ENCODE peak calls at places on chromosome X, in five cellular contexts. V, P, U, L and H are unnamed samples.

GRCh38 chrX:77493677-77494553 is 46.7 kb downstream of the FGF16 start:
- DNase-seq in L (no peak), V (no peak), U (peak), P (peak), H (no peak)

GRCh38 chrX:48025561-48025960 is 18.8 kb downstream of the SPACA5 start:
- DNase-seq in U (peak), L (peak), V (no peak), P (peak), H (no peak)

GRCh38 chrX:123184858-123185251 is 777 bp downstream of the GRIA3 start:
- DNase-seq in L (no peak), P (no peak), V (no peak), U (no peak), H (peak)

GRCh38 chrX:74613350-74614192 is 853 bp downstream of the RLIM start:
- DNase-seq in P (peak), U (peak), L (peak), V (peak), H (no peak)

GRCh38 chrX:153649178-153649914 is 2.3 kb downstream of the DUSP9 start:
- DNase-seq in L (peak), V (peak), U (no peak), P (peak), H (no peak)

GRCh38 chrX:115898382-115899001 is 272.1 kb upstream of the AGTR2 start:
- DNase-seq in V (no peak), L (peak), P (no peak), U (no peak), H (peak)

GRCh38 chrX:31499120-31499519 is 427.3 kb upstream of the FTHL17 start:
- DNase-seq in U (peak), P (peak), V (no peak), L (no peak), H (no peak)

GRCh38 chrX:154317391-154318000 is 21.9 kb downstream of the TKTL1 start:
- DNase-seq in U (peak), P (peak), V (no peak), L (peak), H (no peak)

GRCh38 chrX:106780664-106781377 is 21.7 kb upstream of the TBC1D8B start:
- DNase-seq in U (no peak), P (no peak), L (no peak), V (no peak), H (no peak)

GRCh38 chrX:150366951-150367545 is 3.9 kb downstream of the MAMLD1 start:
- DNase-seq in P (peak), V (no peak), U (peak), L (no peak), H (no peak)

GRCh38 chrX:1492421-1493012 is 39.8 kb upstream of the ASMTL start:
- DNase-seq in L (no peak), V (no peak), U (no peak), P (no peak), H (no peak)

GRCh38 chrX:1661048-1661921 is 46.4 kb downstream of the ASMT start:
- DNase-seq in U (no peak), P (no peak), V (peak), L (peak), H (peak)

GRCh38 chrX:77160301-77160700 is 286.9 kb upstream of the FGF16 start:
- DNase-seq in U (no peak), V (no peak), P (no peak), L (peak), H (no peak)

DNA sequence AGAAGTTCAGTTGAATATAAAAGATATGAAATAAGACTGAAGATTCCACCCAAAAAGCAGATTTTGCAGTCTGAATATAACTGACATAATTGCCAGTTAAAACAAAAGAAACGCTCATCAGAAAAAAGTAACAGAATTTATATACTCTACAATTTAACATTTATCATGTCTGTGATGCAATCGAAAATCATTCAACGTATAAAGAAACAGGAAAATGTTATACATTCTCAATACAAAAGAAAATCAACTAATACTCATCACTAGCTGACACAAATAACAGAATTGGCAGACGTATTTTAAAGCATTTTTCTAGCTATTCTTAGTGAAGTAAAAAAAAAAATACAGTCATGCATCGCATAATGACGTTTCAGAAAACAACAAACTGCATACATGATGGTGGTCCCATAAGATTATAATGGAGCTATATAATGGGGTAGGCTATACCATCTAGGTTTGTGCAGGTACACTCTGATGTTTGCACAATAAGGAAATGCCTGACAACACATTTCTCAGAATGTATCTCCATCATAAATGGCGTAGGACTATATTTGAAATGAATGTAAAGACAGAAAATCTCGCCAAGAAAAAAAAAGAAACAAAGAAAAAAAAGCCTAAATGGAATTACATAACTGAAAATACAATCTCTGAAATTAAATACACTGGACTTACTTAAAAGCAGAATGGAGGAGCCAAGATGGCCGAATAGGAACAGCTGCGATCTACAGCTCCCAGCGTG is 34.3 kb downstream of the OR13H1 start:
- DNase-seq in P (no peak), V (no peak), U (no peak), L (no peak), H (no peak)
- H3K4me3 ChIP-seq in P (no peak), V (no peak), U (no peak), L (no peak), H (no peak)

GRCh38 chrX:101410461-101410860 is 2.4 kb downstream of the HNRNPH2 start:
- DNase-seq in U (no peak), V (no peak), L (no peak), P (no peak), H (no peak)
- H3K4me3 ChIP-seq in U (peak), V (peak), L (no peak), P (peak), H (no peak)

GRCh38 chrX:40172169-40172979 is 74.6 kb upstream of the BCOR start:
- DNase-seq in U (peak), V (peak), P (peak), L (no peak), H (peak)

GRCh38 chrX:40171513-40172168 is 73.9 kb upstream of the BCOR start:
- DNase-seq in P (no peak), V (no peak), U (no peak), L (peak), H (peak)

GRCh38 chrX:40172980-40173661 is 75.4 kb upstream of the BCOR start:
- DNase-seq in U (no peak), P (no peak), V (no peak), L (no peak), H (no peak)

GRCh38 chrX:40169193-40170086 is 71.7 kb upstream of the BCOR start:
- DNase-seq in P (peak), L (peak), U (peak), V (peak), H (peak)

GRCh38 chrX:40170830-40171512 is 73.2 kb upstream of the BCOR start:
- DNase-seq in L (no peak), P (no peak), U (no peak), V (no peak), H (no peak)
- H3K4me3 ChIP-seq in L (peak), P (peak), U (no peak), V (peak), H (peak)

DNA sequence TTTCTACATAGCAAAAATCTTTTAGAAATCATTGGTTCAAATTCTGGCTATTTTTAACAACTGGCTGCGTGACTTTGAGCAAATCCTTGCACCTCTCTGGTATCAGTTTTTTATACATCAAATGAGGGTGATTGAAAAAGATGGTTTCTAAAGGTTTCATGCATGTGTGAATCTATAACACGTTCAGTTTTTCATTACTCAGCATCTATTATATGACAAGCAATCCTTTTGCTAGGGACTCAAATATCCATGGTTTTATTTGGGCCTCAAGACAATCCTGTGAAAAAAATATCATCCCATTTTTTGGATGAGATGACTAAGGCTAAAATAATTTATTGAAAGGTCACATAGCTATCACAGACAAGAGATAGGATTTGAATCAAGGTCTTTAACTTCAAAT is 884 bp downstream of the HEPH start:
- DNase-seq in V (no peak), L (no peak), U (no peak), P (no peak), H (no peak)
- H3K4me3 ChIP-seq in V (peak), L (no peak), U (no peak), P (no peak), H (peak)

DNA sequence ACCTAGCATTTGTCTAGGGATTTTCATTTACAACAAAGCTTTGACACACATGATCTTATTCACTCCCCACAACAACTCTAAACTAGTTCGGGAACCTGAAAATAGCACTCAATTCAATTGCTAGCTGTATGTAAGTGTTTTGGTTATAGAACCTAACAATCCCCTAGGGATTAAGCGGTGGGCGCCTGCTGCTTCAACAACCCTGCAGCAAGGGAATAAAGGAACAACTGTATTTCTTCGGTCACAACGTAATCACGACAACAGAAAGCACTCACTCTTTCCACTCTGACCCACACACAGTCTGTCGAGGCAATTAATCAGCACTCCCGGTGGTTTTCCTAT is 674 bp upstream of the DIAPH2 start:
- DNase-seq in V (no peak), P (no peak), U (no peak), L (no peak), H (no peak)
- H3K4me3 ChIP-seq in V (peak), P (peak), U (peak), L (peak), H (peak)

DNA sequence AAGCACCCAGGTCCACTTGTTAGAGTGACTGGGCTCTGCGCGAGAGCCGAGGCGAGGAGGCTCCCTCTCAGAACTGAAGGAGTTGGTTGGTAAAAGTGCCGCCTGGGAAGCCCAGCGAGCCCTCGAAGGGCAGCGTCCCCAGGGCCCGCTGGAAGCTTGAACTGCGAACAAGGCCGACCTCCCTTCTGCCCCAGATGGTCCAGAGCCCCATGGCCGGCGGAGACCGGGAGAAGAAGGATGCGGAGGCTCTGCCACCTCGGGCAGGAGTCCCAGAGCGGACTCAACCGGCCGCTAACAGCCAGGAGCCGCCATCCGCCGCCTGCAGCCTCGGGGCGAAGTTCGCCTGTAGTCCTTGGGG is 116.3 kb upstream of the TEX13C start:
- DNase-seq in L (no peak), P (no peak), U (no peak), V (no peak), H (no peak)
- H3K4me3 ChIP-seq in L (no peak), P (no peak), U (no peak), V (peak), H (peak)

DNA sequence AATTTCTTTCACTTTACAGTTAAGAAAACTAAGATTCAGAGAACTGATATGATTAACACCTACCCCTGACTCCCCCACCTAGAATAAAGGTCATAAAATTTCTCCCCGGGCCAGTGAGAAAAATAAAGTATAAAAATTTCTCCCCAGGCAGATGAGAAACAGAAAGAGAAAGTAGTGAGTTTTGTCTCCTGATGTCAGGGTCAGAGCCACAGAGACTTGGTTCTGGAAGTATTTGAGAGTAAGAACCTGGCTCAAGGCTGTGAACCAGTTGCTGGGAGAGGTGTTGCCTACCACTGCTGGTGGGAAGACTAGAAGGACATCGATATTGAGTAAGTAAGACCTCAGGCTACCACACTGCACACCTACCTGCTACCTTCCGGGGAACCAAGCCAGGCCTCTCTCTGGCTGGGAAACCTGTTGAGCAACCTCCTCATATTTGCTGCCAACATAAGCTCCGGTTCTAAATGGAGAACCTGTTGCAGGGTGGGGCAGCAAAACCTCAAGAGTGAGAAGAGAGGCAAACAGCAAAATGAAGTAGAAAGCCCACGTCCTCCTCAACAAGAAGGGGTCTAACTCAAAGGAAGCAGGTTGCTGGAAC is 104.2 kb upstream of the PUDP start:
- DNase-seq in U (no peak), V (peak), P (no peak), L (no peak), H (no peak)
- H3K4me3 ChIP-seq in U (no peak), V (no peak), P (no peak), L (no peak), H (no peak)